ENCODE peak calls at places on chromosomes 2 and 18, in six cellular contexts. One of them, this sample, is unnamed.

GRCh38 chr2:208638059-208638458 is 231.5 kb downstream of the PTH2R start:
- DNase-seq in A549: no peak
- DNase-seq in aorta: no peak
- DNase-seq in transverse colon: no peak
- DNase-seq in iPS DF 6.9: no peak
- DNase-seq in lower lobe of right lung: no peak
- DNase-seq in this sample: no peak

GRCh38 chr2:108855194-108855593 is 68.6 kb downstream of the CCDC138 start:
- DNase-seq in lower lobe of right lung: no peak
- DNase-seq in aorta: no peak
- DNase-seq in A549: no peak
- DNase-seq in iPS DF 6.9: no peak
- DNase-seq in transverse colon: no peak
- DNase-seq in this sample: no peak

GRCh38 chr18:58223717-58224424 is 179.8 kb downstream of the NEDD4L start:
- DNase-seq in A549: peak
- DNase-seq in aorta: no peak
- DNase-seq in iPS DF 6.9: no peak
- DNase-seq in lower lobe of right lung: peak
- DNase-seq in transverse colon: peak
- DNase-seq in this sample: peak

GRCh38 chr2:134558208-134558890 is 160.5 kb downstream of the TMEM163 start:
- DNase-seq in aorta: no peak
- DNase-seq in A549: no peak
- DNase-seq in iPS DF 6.9: no peak
- DNase-seq in transverse colon: no peak
- DNase-seq in lower lobe of right lung: no peak
- DNase-seq in this sample: no peak

GRCh38 chr2:234980476-234981187 is 28.8 kb downstream of the SH3BP4 start:
- DNase-seq in transverse colon: peak
- DNase-seq in aorta: no peak
- DNase-seq in iPS DF 6.9: no peak
- DNase-seq in A549: no peak
- DNase-seq in lower lobe of right lung: no peak
- DNase-seq in this sample: peak

GRCh38 chr2:34627003-34627402 is 1027.9 kb upstream of the FAM98A start:
- DNase-seq in lower lobe of right lung: no peak
- DNase-seq in A549: no peak
- DNase-seq in transverse colon: no peak
- DNase-seq in aorta: no peak
- DNase-seq in iPS DF 6.9: no peak
- DNase-seq in this sample: peak

GRCh38 chr2:10820562-10820961 is 8.0 kb upstream of the PDIA6 start:
- DNase-seq in aorta: no peak
- DNase-seq in transverse colon: no peak
- DNase-seq in iPS DF 6.9: no peak
- DNase-seq in A549: no peak
- DNase-seq in lower lobe of right lung: no peak
- DNase-seq in this sample: no peak

GRCh38 chr18:21341141-21341540 is 99.1 kb downstream of the GREB1L start:
- DNase-seq in lower lobe of right lung: no peak
- DNase-seq in aorta: no peak
- DNase-seq in transverse colon: no peak
- DNase-seq in A549: no peak
- DNase-seq in iPS DF 6.9: no peak
- DNase-seq in this sample: no peak

GRCh38 chr2:170717599-170717963 is 2.4 kb downstream of the SP5 start:
- DNase-seq in aorta: no peak
- DNase-seq in lower lobe of right lung: no peak
- DNase-seq in iPS DF 6.9: no peak
- DNase-seq in transverse colon: no peak
- DNase-seq in A549: no peak
- DNase-seq in this sample: no peak
- H3K4me3 ChIP-seq in aorta: no peak
- H3K4me3 ChIP-seq in lower lobe of right lung: no peak
- H3K4me3 ChIP-seq in iPS DF 6.9: no peak
- H3K4me3 ChIP-seq in transverse colon: no peak
- H3K4me3 ChIP-seq in A549: no peak
- H3K4me3 ChIP-seq in this sample: no peak

DNA sequence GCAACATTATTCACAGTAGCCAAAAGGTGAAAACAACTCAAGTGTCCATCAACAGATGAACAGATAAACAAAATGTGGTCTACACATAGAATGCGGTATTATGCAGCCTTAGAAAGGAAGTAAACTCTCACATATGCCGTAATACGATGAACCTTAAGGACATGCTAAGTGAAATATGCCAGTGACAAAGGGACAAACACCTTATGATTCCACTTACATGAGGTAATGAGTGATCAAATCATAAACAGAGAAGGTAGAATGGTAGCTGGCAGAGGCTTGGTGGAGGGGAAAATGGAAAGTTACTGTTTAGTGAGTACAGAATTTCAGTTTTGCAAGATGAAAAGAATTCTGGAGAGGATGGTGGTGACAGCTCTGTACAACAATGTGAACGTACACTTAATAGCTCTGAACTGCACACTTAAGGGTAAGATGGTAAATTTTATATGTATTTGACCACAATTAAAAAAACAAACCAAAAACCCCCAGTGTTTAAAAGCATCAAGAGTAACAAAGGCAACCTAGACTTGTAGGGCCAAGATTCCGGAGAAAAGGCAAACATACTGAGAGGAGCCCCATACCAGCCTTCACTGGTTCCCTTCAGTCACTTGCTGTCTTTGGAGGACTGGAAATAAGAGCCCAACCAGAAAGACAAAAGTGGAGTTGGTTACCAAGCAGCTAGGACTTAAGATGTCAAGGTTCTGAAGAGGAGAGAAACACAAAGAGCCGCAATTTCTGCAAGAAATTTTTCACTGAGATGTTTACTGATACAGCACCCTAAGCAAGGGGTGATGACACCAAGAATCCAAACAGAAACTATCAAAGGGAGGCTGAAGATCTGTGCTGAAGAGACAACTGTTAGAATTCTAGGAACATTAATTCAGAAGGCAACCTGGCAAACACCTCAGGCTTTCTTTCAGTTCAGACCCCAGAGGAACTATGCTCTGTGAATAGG is 61.3 kb downstream of the CUL3 start:
- DNase-seq in aorta: no peak
- DNase-seq in lower lobe of right lung: no peak
- DNase-seq in A549: no peak
- DNase-seq in transverse colon: no peak
- DNase-seq in iPS DF 6.9: no peak
- DNase-seq in this sample: no peak
- H3K4me3 ChIP-seq in aorta: no peak
- H3K4me3 ChIP-seq in lower lobe of right lung: no peak
- H3K4me3 ChIP-seq in A549: no peak
- H3K4me3 ChIP-seq in transverse colon: no peak
- H3K4me3 ChIP-seq in iPS DF 6.9: no peak
- H3K4me3 ChIP-seq in this sample: no peak

DNA sequence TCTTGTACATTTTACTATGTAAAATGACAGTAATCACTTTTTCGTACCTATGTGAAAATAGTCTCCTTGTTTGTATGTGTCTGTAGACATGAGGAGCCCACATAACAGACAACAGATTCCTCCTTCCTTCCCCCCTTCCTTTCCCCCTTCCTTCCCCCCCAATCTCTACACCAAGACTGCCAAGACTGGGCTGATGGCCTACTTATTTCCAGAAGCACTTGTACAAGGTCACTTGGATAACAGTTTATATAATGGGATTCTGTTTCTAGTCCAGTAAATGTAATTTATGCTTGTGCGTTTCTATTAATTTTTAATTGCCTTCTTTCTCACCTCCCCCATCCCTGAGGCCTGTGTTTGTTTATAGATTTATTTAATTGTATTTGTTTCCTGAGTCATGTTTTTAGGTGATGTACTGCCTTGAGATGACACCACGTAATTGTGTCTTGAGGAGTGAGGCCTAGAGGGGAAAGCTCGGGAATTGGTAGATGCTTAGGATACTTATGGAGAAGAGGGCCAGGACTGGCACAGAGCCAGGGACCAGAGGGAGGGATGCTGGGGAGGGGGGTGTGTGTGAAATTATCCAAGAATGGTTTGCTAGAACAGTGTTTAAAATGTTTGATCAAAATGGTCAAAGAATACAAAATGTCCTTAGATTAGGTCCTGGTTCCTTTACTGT is 12.3 kb downstream of the B3GNT2 start:
- DNase-seq in aorta: no peak
- DNase-seq in iPS DF 6.9: no peak
- DNase-seq in A549: no peak
- DNase-seq in transverse colon: no peak
- DNase-seq in lower lobe of right lung: no peak
- DNase-seq in this sample: no peak
- H3K4me3 ChIP-seq in aorta: no peak
- H3K4me3 ChIP-seq in iPS DF 6.9: no peak
- H3K4me3 ChIP-seq in A549: no peak
- H3K4me3 ChIP-seq in transverse colon: no peak
- H3K4me3 ChIP-seq in lower lobe of right lung: no peak
- H3K4me3 ChIP-seq in this sample: no peak

GRCh38 chr18:24254071-24254470 is 115.2 kb downstream of the CABYR start:
- DNase-seq in lower lobe of right lung: no peak
- DNase-seq in aorta: no peak
- DNase-seq in A549: no peak
- DNase-seq in transverse colon: no peak
- DNase-seq in iPS DF 6.9: no peak
- DNase-seq in this sample: no peak
- H3K4me3 ChIP-seq in lower lobe of right lung: no peak
- H3K4me3 ChIP-seq in aorta: no peak
- H3K4me3 ChIP-seq in A549: no peak
- H3K4me3 ChIP-seq in transverse colon: no peak
- H3K4me3 ChIP-seq in iPS DF 6.9: no peak
- H3K4me3 ChIP-seq in this sample: no peak

GRCh38 chr2:52343867-52344266 is 1311.9 kb upstream of the NRXN1 start:
- DNase-seq in iPS DF 6.9: no peak
- DNase-seq in A549: no peak
- DNase-seq in transverse colon: no peak
- DNase-seq in aorta: no peak
- DNase-seq in lower lobe of right lung: no peak
- DNase-seq in this sample: no peak
- H3K4me3 ChIP-seq in iPS DF 6.9: no peak
- H3K4me3 ChIP-seq in A549: no peak
- H3K4me3 ChIP-seq in transverse colon: no peak
- H3K4me3 ChIP-seq in aorta: no peak
- H3K4me3 ChIP-seq in lower lobe of right lung: no peak
- H3K4me3 ChIP-seq in this sample: no peak

GRCh38 chr2:74505448-74506246 is 1.8 kb downstream of the PCGF1 start:
- DNase-seq in A549: no peak
- DNase-seq in transverse colon: no peak
- DNase-seq in iPS DF 6.9: no peak
- DNase-seq in lower lobe of right lung: no peak
- DNase-seq in aorta: no peak
- DNase-seq in this sample: no peak
- H3K4me3 ChIP-seq in A549: peak
- H3K4me3 ChIP-seq in transverse colon: no peak
- H3K4me3 ChIP-seq in iPS DF 6.9: no peak
- H3K4me3 ChIP-seq in lower lobe of right lung: peak
- H3K4me3 ChIP-seq in aorta: no peak
- H3K4me3 ChIP-seq in this sample: no peak

DNA sequence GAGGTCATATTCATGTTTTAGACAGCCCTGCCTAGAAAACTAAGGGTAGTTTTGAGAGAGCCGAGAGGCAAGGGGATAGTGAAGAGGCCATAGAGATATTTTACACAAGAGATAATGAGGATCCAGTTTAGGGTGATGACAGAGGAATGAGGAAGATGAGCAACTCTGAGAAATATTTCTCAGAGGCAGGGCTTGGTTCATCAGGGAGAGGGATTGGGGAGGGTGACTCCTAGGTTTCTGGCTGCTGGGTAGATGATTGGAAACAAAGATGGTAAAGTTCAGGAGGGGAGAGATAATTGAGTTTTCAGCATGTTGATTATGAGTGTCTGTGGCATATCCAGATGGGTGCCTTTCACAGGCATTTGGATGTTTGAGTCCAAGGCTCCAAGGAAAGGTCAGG is 7.3 kb downstream of the MYL12B start:
- DNase-seq in A549: no peak
- DNase-seq in lower lobe of right lung: no peak
- DNase-seq in iPS DF 6.9: no peak
- DNase-seq in transverse colon: no peak
- DNase-seq in aorta: no peak
- DNase-seq in this sample: no peak
- H3K4me3 ChIP-seq in A549: no peak
- H3K4me3 ChIP-seq in lower lobe of right lung: no peak
- H3K4me3 ChIP-seq in iPS DF 6.9: no peak
- H3K4me3 ChIP-seq in transverse colon: no peak
- H3K4me3 ChIP-seq in aorta: no peak
- H3K4me3 ChIP-seq in this sample: no peak

DNA sequence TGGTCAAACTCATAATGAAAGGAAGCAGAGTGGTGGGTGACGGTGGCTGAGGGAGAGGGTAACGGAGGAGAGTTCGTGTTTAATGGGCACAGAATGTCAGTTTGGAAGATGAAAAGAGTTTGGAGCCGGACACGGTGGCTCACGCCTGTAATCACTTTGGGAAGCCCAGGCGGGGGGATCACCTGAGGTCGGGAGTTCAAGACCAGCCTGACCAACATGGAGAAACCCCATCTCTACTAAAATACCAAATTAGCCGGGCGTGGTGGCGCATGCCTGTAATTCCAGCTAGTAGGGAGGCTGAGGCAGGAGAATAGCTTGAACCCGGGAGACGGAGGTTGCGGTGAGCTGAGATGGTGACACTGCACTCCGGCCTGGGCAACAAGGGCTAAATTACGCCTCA is 1.3 kb downstream of the MCM6 start:
- DNase-seq in lower lobe of right lung: no peak
- DNase-seq in A549: no peak
- DNase-seq in aorta: no peak
- DNase-seq in iPS DF 6.9: no peak
- DNase-seq in transverse colon: no peak
- DNase-seq in this sample: no peak
- H3K4me3 ChIP-seq in lower lobe of right lung: peak
- H3K4me3 ChIP-seq in A549: peak
- H3K4me3 ChIP-seq in aorta: peak
- H3K4me3 ChIP-seq in iPS DF 6.9: peak
- H3K4me3 ChIP-seq in transverse colon: no peak
- H3K4me3 ChIP-seq in this sample: no peak

DNA sequence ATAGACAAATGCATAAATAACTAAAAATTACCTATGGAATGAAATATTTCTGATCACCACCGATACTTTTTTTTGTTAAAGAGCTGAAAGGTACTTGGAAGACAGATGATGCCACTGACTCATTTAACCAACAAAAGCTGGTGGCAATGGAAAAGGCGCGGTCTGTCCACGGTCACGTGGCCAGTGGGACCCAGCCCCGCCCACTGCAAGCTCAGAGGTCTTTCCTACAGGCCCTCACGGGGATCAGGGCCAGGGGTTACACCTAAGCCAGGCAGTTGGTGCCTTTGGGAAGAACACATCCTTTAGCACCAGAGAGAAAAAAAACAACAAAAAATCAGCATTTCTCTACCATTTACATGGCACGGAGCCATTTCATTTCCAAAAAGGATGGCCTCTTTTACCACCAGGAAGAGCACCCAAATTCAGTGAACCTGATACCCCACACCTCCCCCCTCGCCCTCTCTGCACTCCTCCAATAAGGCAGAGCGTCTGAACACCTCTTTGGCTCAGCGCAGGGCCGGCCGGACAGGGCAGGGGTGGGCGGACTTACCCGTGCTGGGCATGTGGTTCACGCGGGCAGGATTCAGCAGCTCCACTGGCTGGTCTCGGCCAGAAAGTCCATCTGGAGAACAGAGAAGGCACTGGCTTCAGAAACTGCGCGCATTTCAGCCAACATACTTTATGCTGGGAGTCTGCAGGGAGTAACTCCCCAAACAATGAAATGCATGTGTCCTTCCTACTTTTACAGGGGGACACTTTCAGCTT is 164.6 kb downstream of the HDAC4 start:
- DNase-seq in lower lobe of right lung: no peak
- DNase-seq in aorta: no peak
- DNase-seq in transverse colon: no peak
- DNase-seq in A549: no peak
- DNase-seq in iPS DF 6.9: no peak
- DNase-seq in this sample: no peak
- H3K4me3 ChIP-seq in lower lobe of right lung: no peak
- H3K4me3 ChIP-seq in aorta: no peak
- H3K4me3 ChIP-seq in transverse colon: no peak
- H3K4me3 ChIP-seq in A549: no peak
- H3K4me3 ChIP-seq in iPS DF 6.9: no peak
- H3K4me3 ChIP-seq in this sample: no peak